ENCODE peak calls at places on chromosomes 4 and X, in six cellular contexts. S, L, U, J, K and T are unnamed samples.

GRCh38 chr4:123312951-123313592 is 83.5 kb upstream of the SPRY1 start:
- ATAC-seq in S (no peak), L (no peak), U (no peak), J (no peak), K (no peak), T (no peak)

GRCh38 chr4:17168571-17168970 is 270.1 kb upstream of the LDB2 start:
- ATAC-seq in S (no peak), L (no peak), U (no peak), J (no peak), K (no peak), T (peak)

GRCh38 chr4:122863626-122864025 is 37.0 kb downstream of the FGF2 start:
- ATAC-seq in S (no peak), L (no peak), U (no peak), J (peak), K (no peak), T (peak)

GRCh38 chr4:101367201-101367600 is 19.9 kb upstream of the PPP3CA start:
- ATAC-seq in S (no peak), L (no peak), U (no peak), J (peak), K (peak), T (peak)

GRCh38 chr4:78627966-78628678 is 76.6 kb downstream of the ANXA3 start:
- ATAC-seq in S (no peak), L (no peak), U (peak), J (no peak), K (no peak), T (no peak)

GRCh38 chrX:120453985-120454384 is 15.1 kb downstream of the LAMP2 start:
- ATAC-seq in S (no peak), L (no peak), U (no peak), J (no peak), K (peak), T (no peak)

GRCh38 chr4:175671491-175671934 is 140.6 kb downstream of the GPM6A start:
- ATAC-seq in S (no peak), L (no peak), U (no peak), J (peak), K (peak), T (peak)

GRCh38 chr4:23035521-23036056 is 342.9 kb downstream of the GBA3 start:
- ATAC-seq in S (no peak), L (no peak), U (no peak), J (no peak), K (no peak), T (no peak)

GRCh38 chr4:26094076-26094475 is 180.1 kb downstream of the SMIM20 start:
- ATAC-seq in S (no peak), L (peak), U (no peak), J (no peak), K (no peak), T (no peak)

GRCh38 chr4:184473515-184474260 is 662 bp downstream of the IRF2 start:
- ATAC-seq in S (peak), L (peak), U (peak), J (no peak), K (peak), T (no peak)

GRCh38 chr4:6546681-6547447 is 28.1 kb upstream of the MAN2B2 start:
- ATAC-seq in S (peak), L (peak), U (peak), J (peak), K (no peak), T (peak)

GRCh38 chr4:23456864-23457263 is 433.0 kb downstream of the PPARGC1A start:
- ATAC-seq in S (no peak), L (no peak), U (no peak), J (no peak), K (no peak), T (no peak)

GRCh38 chr4:77581724-77582123 is 23.9 kb upstream of the CXCL13 start:
- ATAC-seq in S (peak), L (peak), U (no peak), J (no peak), K (peak), T (no peak)

GRCh38 chrX:150306002-150306401 is 57.1 kb upstream of the MAMLD1 start:
- ATAC-seq in S (no peak), L (no peak), U (peak), J (no peak), K (no peak), T (no peak)

GRCh38 chr4:146165840-146166239 is 9.7 kb upstream of the LSM6 start:
- ATAC-seq in S (no peak), L (peak), U (no peak), J (no peak), K (no peak), T (peak)

GRCh38 chr4:2073808-2074481 is 14.8 kb downstream of the NAT8L start:
- ATAC-seq in S (no peak), L (no peak), U (no peak), J (no peak), K (no peak), T (no peak)

GRCh38 chr4:102037566-102037965 is 247.0 kb downstream of the BANK1 start:
- ATAC-seq in S (no peak), L (no peak), U (peak), J (no peak), K (no peak), T (no peak)

GRCh38 chr4:109313168-109314133 is 11.0 kb upstream of the COL25A1 start:
- ATAC-seq in S (no peak), L (no peak), U (no peak), J (no peak), K (no peak), T (no peak)

GRCh38 chr4:120266602-120267001 is 200.0 kb upstream of the MAD2L1 start:
- ATAC-seq in S (no peak), L (no peak), U (no peak), J (no peak), K (no peak), T (no peak)

GRCh38 chr4:123997736-123998449 is 601.3 kb downstream of the SPRY1 start:
- ATAC-seq in S (no peak), L (no peak), U (peak), J (no peak), K (no peak), T (no peak)

GRCh38 chr4:94208918-94209317 is 1.3 kb downstream of the SMARCAD1 start:
- ATAC-seq in S (no peak), L (no peak), U (no peak), J (no peak), K (no peak), T (no peak)

GRCh38 chr4:170687751-170688150 is 598.0 kb upstream of the AADAT start:
- ATAC-seq in S (no peak), L (no peak), U (no peak), J (no peak), K (no peak), T (no peak)

GRCh38 chr4:87185471-87185870 is 34.9 kb downstream of the KLHL8 start:
- ATAC-seq in S (no peak), L (no peak), U (no peak), J (no peak), K (no peak), T (no peak)

GRCh38 chr4:15470149-15470520 is 453 bp downstream of the CC2D2A start:
- ATAC-seq in S (no peak), L (no peak), U (peak), J (peak), K (peak), T (peak)

GRCh38 chr4:3512279-3512678 is 19.9 kb downstream of the LRPAP1 start:
- ATAC-seq in S (no peak), L (no peak), U (no peak), J (no peak), K (no peak), T (no peak)

GRCh38 chrX:69285401-69285871 is 120.2 kb upstream of the PJA1 start:
- ATAC-seq in S (no peak), L (no peak), U (no peak), J (peak), K (no peak), T (peak)

GRCh38 chrX:71228063-71228642 is 5.1 kb downstream of the GJB1 start:
- ATAC-seq in S (no peak), L (no peak), U (peak), J (no peak), K (no peak), T (no peak)

GRCh38 chr4:55409468-55410171 is 13.9 kb downstream of the TMEM165 start:
- ATAC-seq in S (no peak), L (no peak), U (peak), J (peak), K (peak), T (peak)

GRCh38 chr4:103011378-103012025 is 8.0 kb downstream of the SLC9B1 start:
- ATAC-seq in S (no peak), L (peak), U (peak), J (no peak), K (peak), T (peak)

GRCh38 chr4:7402526-7402925 is 32.2 kb downstream of the PSAPL1 start:
- ATAC-seq in S (no peak), L (no peak), U (no peak), J (no peak), K (peak), T (no peak)

GRCh38 chrX:103999234-103999633 is 14.3 kb downstream of the H2BW1 start:
- ATAC-seq in S (no peak), L (no peak), U (no peak), J (no peak), K (no peak), T (no peak)

GRCh38 chr4:88335092-88335665 is 43.5 kb upstream of the HERC6 start:
- ATAC-seq in S (no peak), L (no peak), U (peak), J (no peak), K (peak), T (no peak)

GRCh38 chrX:21655901-21656586 is 2.1 kb downstream of the KLHL34 start:
- ATAC-seq in S (no peak), L (no peak), U (no peak), J (no peak), K (no peak), T (no peak)

GRCh38 chr4:81850701-81851100 is 379.0 kb upstream of the RASGEF1B start:
- ATAC-seq in S (no peak), L (no peak), U (no peak), J (no peak), K (no peak), T (no peak)

GRCh38 chrX:110374544-110374943 is 15.9 kb downstream of the RTL9 start:
- ATAC-seq in S (no peak), L (no peak), U (no peak), J (no peak), K (no peak), T (no peak)

GRCh38 chr4:75672461-75673026 is 667 bp downstream of the G3BP2 start:
- ATAC-seq in S (peak), L (peak), U (peak), J (peak), K (peak), T (peak)

GRCh38 chr4:119118397-119118796 is 17.2 kb upstream of the MYOZ2 start:
- ATAC-seq in S (no peak), L (no peak), U (no peak), J (no peak), K (no peak), T (no peak)